ENCODE peak calls at places on chromosomes 11 and 22, in nine cellular contexts. L, B, Y, Z, R, S, C, P and X are unnamed samples.

GRCh38 chr11:87082590-87082989 is 44.9 kb downstream of the TMEM135 start:
- DNase-seq in C (no peak), Z (no peak), Y (no peak), S (no peak), B (no peak), L (no peak), R (no peak), P (no peak), X (no peak)

GRCh38 chr22:36323182-36323854 is 64.4 kb downstream of the MYH9 start:
- DNase-seq in Z (peak), B (peak), S (peak), Y (peak), L (peak), R (no peak), P (peak), C (peak), X (no peak)

GRCh38 chr22:46526484-46526839 is 11.0 kb downstream of the CELSR1 start:
- DNase-seq in P (no peak), B (no peak), R (no peak), Y (no peak), Z (no peak), L (no peak), C (no peak), S (no peak), X (no peak)

GRCh38 chr11:126140932-126141291 is 70.5 kb downstream of the RPUSD4 start:
- DNase-seq in Y (peak), P (peak), B (peak), Z (peak), L (peak), S (peak), R (no peak), C (peak), X (peak)

GRCh38 chr11:123054301-123055065 is 7.5 kb downstream of the HSPA8 start:
- DNase-seq in Z (no peak), C (peak), Y (no peak), L (no peak), R (no peak), B (peak), P (no peak), S (no peak), X (no peak)

GRCh38 chr11:120863359-120863758 is 160.5 kb upstream of the TBCEL start:
- DNase-seq in P (no peak), R (no peak), B (no peak), Y (no peak), L (no peak), S (no peak), C (no peak), Z (no peak), X (no peak)

GRCh38 chr11:46381836-46382643 is 571 bp downstream of the MDK start:
- DNase-seq in S (no peak), Y (no peak), P (no peak), L (no peak), C (peak), Z (peak), R (no peak), B (no peak), X (peak)

GRCh38 chr11:117960406-117960805 is 25.8 kb upstream of the IL10RA start:
- DNase-seq in C (no peak), L (no peak), Z (no peak), P (no peak), B (no peak), R (no peak), S (no peak), Y (no peak), X (no peak)

GRCh38 chr22:17155941-17156340 is 3.1 kb downstream of the HDHD5 start:
- DNase-seq in R (no peak), L (no peak), Y (no peak), S (no peak), B (no peak), Z (no peak), C (no peak), P (no peak), X (no peak)

GRCh38 chr11:2860636-2861035 is 24.9 kb downstream of the CDKN1C start:
- DNase-seq in P (peak), L (no peak), Z (no peak), S (peak), R (no peak), B (no peak), C (no peak), Y (no peak), X (peak)

GRCh38 chr11:77819921-77820564 is 479 bp downstream of the RSF1 start:
- DNase-seq in R (no peak), Z (peak), B (peak), S (peak), Y (peak), P (peak), L (peak), C (peak), X (peak)

GRCh38 chr11:113106507-113106906 is 145.3 kb downstream of the NCAM1 start:
- DNase-seq in L (no peak), S (no peak), Y (no peak), C (no peak), Z (no peak), R (no peak), B (no peak), P (no peak), X (no peak)

GRCh38 chr11:68930991-68931855 is 27.5 kb downstream of the IGHMBP2 start:
- DNase-seq in L (no peak), B (no peak), Y (no peak), C (no peak), Z (no peak), R (no peak), P (no peak), S (no peak), X (no peak)

GRCh38 chr22:42919199-42919598 is 62.1 kb upstream of the ARFGAP3 start:
- DNase-seq in Y (no peak), P (no peak), C (no peak), S (no peak), R (no peak), Z (peak), B (no peak), L (no peak), X (no peak)

GRCh38 chr22:49925525-49926128 is 7.2 kb downstream of the CRELD2 start:
- DNase-seq in R (no peak), P (peak), L (no peak), C (no peak), Z (no peak), B (no peak), Y (no peak), S (no peak), X (peak)

GRCh38 chr11:78651923-78652602 is 77.4 kb upstream of the NARS2 start:
- DNase-seq in S (no peak), C (no peak), Z (no peak), L (peak), B (no peak), R (no peak), Y (no peak), P (no peak), X (no peak)

GRCh38 chr11:116731097-116731761 is 41.6 kb downstream of the BUD13 start:
- DNase-seq in P (no peak), C (no peak), B (no peak), L (no peak), S (no peak), R (no peak), Y (no peak), Z (no peak), X (peak)

GRCh38 chr11:10139656-10140055 is 154.4 kb downstream of the SBF2 start:
- DNase-seq in Z (no peak), S (no peak), B (no peak), P (no peak), Y (no peak), L (no peak), C (no peak), R (no peak), X (no peak)

GRCh38 chr11:73549367-73549766 is 48.5 kb downstream of the FAM168A start:
- DNase-seq in P (no peak), C (no peak), Z (no peak), S (no peak), B (no peak), Y (no peak), R (no peak), L (no peak), X (no peak)

GRCh38 chr22:39343259-39344045 is 6.3 kb upstream of the SYNGR1 start:
- DNase-seq in B (peak), R (no peak), S (peak), C (peak), Y (no peak), L (peak), P (peak), Z (peak), X (peak)

GRCh38 chr11:73233704-73234402 is 15.8 kb downstream of the P2RY2 start:
- DNase-seq in L (no peak), Y (no peak), S (no peak), P (peak), C (no peak), B (no peak), R (no peak), Z (peak), X (no peak)

GRCh38 chr11:46075928-46076327 is 45.3 kb downstream of the PHF21A start:
- DNase-seq in S (no peak), B (no peak), C (no peak), P (no peak), R (no peak), Y (no peak), Z (no peak), L (no peak), X (no peak)

GRCh38 chr22:27028093-27028492 is 370.7 kb downstream of the MIAT start:
- DNase-seq in R (no peak), Y (no peak), L (no peak), Z (no peak), B (no peak), S (no peak), C (no peak), P (no peak), X (no peak)

GRCh38 chr22:37726240-37726887 is 29.5 kb downstream of the TRIOBP start:
- DNase-seq in B (no peak), R (no peak), Y (no peak), L (no peak), C (no peak), P (no peak), S (no peak), Z (no peak), X (no peak)

GRCh38 chr22:45163417-45164216 is at the start of gene NUP50:
- DNase-seq in C (peak), S (peak), L (peak), B (peak), Y (peak), R (peak), P (peak), Z (peak), X (peak)

GRCh38 chr22:45163074-45163416 is 680 bp upstream of the NUP50 start:
- DNase-seq in L (no peak), Z (peak), Y (no peak), S (no peak), C (no peak), B (no peak), R (no peak), P (peak), X (no peak)

GRCh38 chr22:45157907-45158306 is 5.8 kb upstream of the NUP50 start:
- DNase-seq in C (no peak), S (no peak), P (no peak), L (no peak), B (no peak), Y (no peak), Z (no peak), R (no peak), X (no peak)

GRCh38 chr22:45162531-45162930 is 1.2 kb upstream of the NUP50 start:
- DNase-seq in Z (no peak), P (peak), L (no peak), S (peak), B (no peak), R (no peak), C (no peak), Y (no peak), X (no peak)

DNA sequence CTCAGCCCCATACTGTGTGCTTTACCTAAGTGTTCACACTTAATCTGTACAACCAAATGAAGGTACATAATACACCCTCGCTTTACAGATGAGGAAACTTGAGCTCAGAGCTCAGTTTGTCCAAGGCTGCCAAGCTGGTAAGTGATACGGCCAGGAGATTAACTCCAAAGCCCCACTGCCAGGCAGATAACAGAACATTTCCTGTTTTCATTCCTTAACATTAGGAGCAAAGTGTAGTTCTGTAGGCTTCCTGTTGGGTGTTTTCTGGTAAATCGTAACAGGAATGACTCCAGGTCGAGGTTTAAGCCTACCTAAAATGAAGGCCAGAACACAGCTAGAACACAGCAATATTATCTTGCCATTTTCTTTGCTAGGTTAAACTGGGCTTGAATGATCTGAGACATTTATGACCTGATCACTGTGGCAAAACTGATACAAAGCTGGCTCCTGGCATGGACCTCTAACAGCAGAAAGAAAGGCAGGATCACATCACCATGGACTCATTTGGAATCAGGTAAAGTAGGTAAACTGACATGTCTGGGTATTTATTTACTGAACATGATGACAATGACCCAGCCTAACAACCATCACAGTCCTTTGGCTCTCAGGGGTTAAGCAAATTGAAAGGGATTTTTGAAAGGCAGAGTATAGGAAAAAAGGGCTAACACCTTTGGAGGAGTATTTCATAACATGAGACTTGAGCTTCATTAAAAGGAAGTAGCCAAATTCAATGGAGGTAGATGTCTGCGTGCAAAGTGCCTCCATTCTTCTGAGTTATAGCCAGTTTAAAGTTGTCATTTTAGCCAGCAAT is 3.9 kb upstream of the NUP50 start:
- DNase-seq in L (no peak), R (no peak), C (no peak), P (peak), Z (peak), S (peak), B (no peak), Y (no peak), X (no peak)
- TF ChIP-seq CTCF in L (no peak), R (no peak), C (no peak), P (peak), Z (peak), S (no peak), B (no peak), Y (no peak), X (no peak)

DNA sequence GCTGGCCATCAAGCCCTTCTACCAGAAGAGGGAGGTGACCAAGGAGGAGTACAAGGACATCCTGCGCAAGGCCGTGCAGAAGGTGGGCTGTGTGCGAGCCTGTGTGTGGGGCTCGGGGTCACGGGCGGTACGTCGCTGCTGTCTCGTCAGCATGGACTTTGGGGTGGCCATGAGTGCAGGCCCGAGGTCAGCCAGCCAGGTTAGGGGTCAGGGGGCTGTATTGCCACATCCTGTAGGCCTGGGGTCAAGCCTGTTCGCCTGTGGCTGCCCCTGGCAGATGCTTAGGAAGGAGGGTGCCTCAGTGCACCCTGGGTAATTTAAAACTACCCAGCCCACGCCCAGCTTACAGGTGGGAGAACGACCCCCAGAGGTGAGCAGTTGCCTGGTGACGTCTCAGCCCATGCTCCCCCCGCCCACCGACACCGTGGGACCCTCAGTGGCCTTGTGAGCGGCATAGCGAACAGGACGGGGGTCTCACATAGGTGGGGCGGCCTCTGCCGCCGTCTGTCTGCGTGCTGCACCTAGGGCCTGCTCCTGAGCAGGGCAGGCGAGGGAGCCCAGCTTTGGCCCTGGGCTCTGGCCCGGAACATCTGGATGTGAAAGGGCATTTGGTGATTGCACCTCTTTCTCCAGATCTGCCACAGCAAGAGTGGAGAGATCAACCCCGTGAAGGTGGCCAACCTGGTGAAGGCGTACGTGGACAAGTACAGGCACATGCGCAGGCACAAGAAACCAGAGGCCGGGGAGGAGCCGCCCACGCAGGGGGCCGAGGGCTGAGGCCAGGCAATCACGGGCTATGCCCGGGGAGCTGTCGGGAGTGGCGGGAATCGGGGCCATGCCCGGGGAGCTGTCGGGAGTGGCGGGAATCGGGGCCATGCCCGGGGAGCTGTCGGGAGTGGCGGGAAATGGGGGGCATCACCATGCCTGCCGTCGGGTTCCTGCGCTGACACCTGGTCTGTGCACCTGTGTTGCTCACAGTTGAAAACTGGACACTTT is 4.5 kb downstream of the IRF7 start:
- DNase-seq in B (no peak), L (no peak), P (no peak), R (no peak), C (peak), Z (no peak), S (no peak), Y (no peak), X (no peak)
- TF ChIP-seq POLR2A in B (no peak), L (no peak), P (no peak), R (no peak), C (no peak), Z (no peak), S (no peak), Y (no peak), X (no peak)

GRCh38 chr11:67572747-67573419 is 10.7 kb upstream of the GSTP1 start:
- DNase-seq in Y (peak), P (peak), L (peak), R (no peak), S (peak), Z (peak), B (peak), C (peak), X (peak)
- TF ChIP-seq CTCF in Y (peak), P (peak), L (peak), R (peak), S (no peak), Z (peak), B (peak), C (peak), X (peak)

GRCh38 chr22:23521442-23522113 is 58.5 kb downstream of the IGLL1 start:
- DNase-seq in Y (peak), Z (peak), S (peak), L (peak), B (peak), C (peak), P (peak), R (no peak), X (peak)
- TF ChIP-seq POLR2A in Y (no peak), Z (peak), S (no peak), L (no peak), B (peak), C (no peak), P (no peak), R (no peak), X (no peak)